ENCODE peak calls at places on chromosomes 11 and 22, in eight cellular contexts. O is Caco-2, T is MM.1S, E is AG10803, U is retinal pigment epithelial cell, K is gastrocnemius medialis, Z is upper lobe of left lung, H is PC-9. P is an unnamed sample.

GRCh38 chr22:43819691-43820670 is 7.9 kb upstream of the EFCAB6 start:
- DNase-seq in O (no peak), T (no peak), E (no peak), U (no peak), K (no peak), Z (no peak), H (no peak), P (no peak)

GRCh38 chr11:62930157-62930556 is 9.0 kb upstream of the CHRM1 start:
- DNase-seq in O (no peak), T (no peak), E (no peak), U (no peak), K (no peak), Z (no peak), H (no peak), P (no peak)

GRCh38 chr11:102626686-102627085 is 1.6 kb upstream of the MMP20 start:
- DNase-seq in O (no peak), T (no peak), E (peak), U (no peak), K (no peak), Z (no peak), H (no peak), P (no peak)

GRCh38 chr11:783581-784015 is 6.3 kb downstream of the CEND1 start:
- DNase-seq in O (peak), T (no peak), E (peak), U (peak), K (peak), Z (peak), H (no peak), P (peak)

GRCh38 chr11:58776891-58777451 is 45.2 kb upstream of the GLYAT start:
- DNase-seq in O (no peak), T (no peak), E (no peak), U (no peak), K (no peak), Z (no peak), H (no peak), P (no peak)

GRCh38 chr11:66006134-66006890 is 4.0 kb downstream of the BANF1 start:
- DNase-seq in O (no peak), T (no peak), E (no peak), U (no peak), K (no peak), Z (no peak), H (no peak), P (no peak)

GRCh38 chr11:129323896-129324522 is 51.6 kb upstream of the BARX2 start:
- DNase-seq in O (peak), T (no peak), E (peak), U (no peak), K (peak), Z (no peak), H (peak), P (no peak)

GRCh38 chr11:64887757-64888405 is 9.5 kb upstream of the EHD1 start:
- DNase-seq in O (peak), T (peak), E (peak), U (no peak), K (peak), Z (peak), H (no peak), P (peak)

GRCh38 chr11:115931684-115932083 is 427.5 kb upstream of the CADM1 start:
- DNase-seq in O (no peak), T (no peak), E (no peak), U (no peak), K (no peak), Z (no peak), H (no peak), P (no peak)

GRCh38 chr11:106399075-106399500 is 321.6 kb downstream of the AASDHPPT start:
- DNase-seq in O (no peak), T (no peak), E (peak), U (peak), K (peak), Z (no peak), H (peak), P (no peak)

GRCh38 chr11:69267395-69267805 is 26.6 kb upstream of the MYEOV start:
- DNase-seq in O (no peak), T (no peak), E (no peak), U (no peak), K (no peak), Z (no peak), H (no peak), P (no peak)

GRCh38 chr11:126917531-126918204 is 82.9 kb downstream of the KIRREL3 start:
- DNase-seq in O (no peak), T (no peak), E (peak), U (peak), K (no peak), Z (no peak), H (peak), P (no peak)

GRCh38 chr11:132008872-132009271 is 638.5 kb downstream of the NTM start:
- DNase-seq in O (no peak), T (no peak), E (no peak), U (no peak), K (no peak), Z (no peak), H (no peak), P (no peak)

GRCh38 chr11:34840736-34841386 is 75.3 kb downstream of the APIP start:
- DNase-seq in O (no peak), T (peak), E (peak), U (no peak), K (no peak), Z (no peak), H (peak), P (no peak)

GRCh38 chr11:45560153-45560934 is 105.1 kb downstream of the CHST1 start:
- DNase-seq in O (no peak), T (no peak), E (no peak), U (no peak), K (peak), Z (no peak), H (no peak), P (no peak)

GRCh38 chr11:134476435-134477021 is 64.5 kb upstream of the B3GAT1 start:
- DNase-seq in O (peak), T (no peak), E (no peak), U (no peak), K (no peak), Z (no peak), H (no peak), P (no peak)

GRCh38 chr11:10979529-10979928 is 121.7 kb upstream of the ZBED5 start:
- DNase-seq in O (no peak), T (no peak), E (no peak), U (no peak), K (no peak), Z (no peak), H (no peak), P (no peak)

GRCh38 chr22:38305481-38306448 is 11.5 kb downstream of the CSNK1E start:
- DNase-seq in O (no peak), T (peak), E (no peak), U (no peak), K (no peak), Z (no peak), H (peak), P (no peak)

GRCh38 chr11:27319065-27319464 is 44.0 kb downstream of the CCDC34 start:
- DNase-seq in O (no peak), T (peak), E (peak), U (no peak), K (no peak), Z (no peak), H (peak), P (no peak)

GRCh38 chr22:36246718-36247117 is 6.2 kb upstream of the APOL1 start:
- DNase-seq in O (no peak), T (no peak), E (no peak), U (no peak), K (no peak), Z (no peak), H (no peak), P (no peak)

GRCh38 chr11:63919267-63920125 is 2.5 kb upstream of the RCOR2 start:
- DNase-seq in O (no peak), T (no peak), E (no peak), U (no peak), K (no peak), Z (peak), H (peak), P (no peak)

GRCh38 chr11:111602865-111603632 is 800 bp downstream of the SIK2 start:
- DNase-seq in O (peak), T (peak), E (peak), U (no peak), K (no peak), Z (peak), H (peak), P (no peak)

GRCh38 chr22:22558972-22559603 is at the start of gene PRAME:
- DNase-seq in O (peak), T (peak), E (peak), U (no peak), K (no peak), Z (peak), H (no peak), P (peak)

GRCh38 chr11:10727259-10727851 is 23.7 kb upstream of the CTR9 start:
- DNase-seq in O (no peak), T (no peak), E (peak), U (no peak), K (no peak), Z (no peak), H (no peak), P (no peak)

GRCh38 chr11:129861702-129862107 is 33.7 kb downstream of the NFRKB start:
- DNase-seq in O (peak), T (no peak), E (peak), U (peak), K (no peak), Z (no peak), H (peak), P (no peak)

GRCh38 chr22:44479662-44480061 is 18.4 kb downstream of the RTL6 start:
- DNase-seq in O (no peak), T (no peak), E (no peak), U (no peak), K (no peak), Z (no peak), H (no peak), P (no peak)

GRCh38 chr11:102494216-102494615 is 36.3 kb downstream of the MMP7 start:
- DNase-seq in O (peak), T (no peak), E (peak), U (peak), K (no peak), Z (no peak), H (peak), P (no peak)

GRCh38 chr11:67374571-67375276 is 1.3 kb upstream of the CLCF1 start:
- DNase-seq in O (no peak), T (no peak), E (peak), U (no peak), K (no peak), Z (no peak), H (peak), P (no peak)

GRCh38 chr11:10122337-10123197 is 171.5 kb downstream of the SBF2 start:
- DNase-seq in O (no peak), T (no peak), E (peak), U (peak), K (no peak), Z (no peak), H (peak), P (no peak)

GRCh38 chr11:86108146-86108545 is 39.3 kb upstream of the PICALM start:
- DNase-seq in O (no peak), T (no peak), E (no peak), U (no peak), K (no peak), Z (no peak), H (no peak), P (no peak)

GRCh38 chr22:44353063-44353440 is 40.3 kb upstream of the SHISAL1 start:
- DNase-seq in O (no peak), T (no peak), E (no peak), U (no peak), K (no peak), Z (no peak), H (no peak), P (no peak)

GRCh38 chr11:120168108-120168959 is 30.4 kb upstream of the TRIM29 start:
- DNase-seq in O (peak), T (no peak), E (no peak), U (no peak), K (no peak), Z (no peak), H (peak), P (no peak)

GRCh38 chr11:113436672-113437252 is 38.4 kb downstream of the DRD2 start:
- DNase-seq in O (no peak), T (no peak), E (no peak), U (no peak), K (no peak), Z (no peak), H (no peak), P (no peak)

GRCh38 chr22:17429516-17429915 is 60.3 kb downstream of the CECR2 start:
- DNase-seq in O (no peak), T (no peak), E (no peak), U (no peak), K (no peak), Z (no peak), H (no peak), P (no peak)

GRCh38 chr11:43947003-43947500 is 4.6 kb downstream of the C11orf96 start:
- DNase-seq in O (no peak), T (peak), E (peak), U (no peak), K (no peak), Z (peak), H (no peak), P (no peak)
- TF ChIP-seq CTCF in O (peak), T (peak), E (peak), U (peak), K (no peak), Z (peak), H (no peak), P (peak)

GRCh38 chr22:19754701-19755144 is 5.9 kb upstream of the TBX1 start:
- DNase-seq in O (no peak), T (no peak), E (no peak), U (no peak), K (no peak), Z (peak), H (no peak), P (no peak)

GRCh38 chr22:19757140-19757984 is 3.2 kb upstream of the TBX1 start:
- DNase-seq in O (no peak), T (peak), E (no peak), U (no peak), K (no peak), Z (peak), H (no peak), P (no peak)

GRCh38 chr22:19755145-19755710 is 5.3 kb upstream of the TBX1 start:
- DNase-seq in O (no peak), T (no peak), E (no peak), U (no peak), K (no peak), Z (peak), H (no peak), P (no peak)

GRCh38 chr22:19756288-19757128 is 4.1 kb upstream of the TBX1 start:
- DNase-seq in O (peak), T (peak), E (no peak), U (no peak), K (no peak), Z (peak), H (no peak), P (no peak)

DNA sequence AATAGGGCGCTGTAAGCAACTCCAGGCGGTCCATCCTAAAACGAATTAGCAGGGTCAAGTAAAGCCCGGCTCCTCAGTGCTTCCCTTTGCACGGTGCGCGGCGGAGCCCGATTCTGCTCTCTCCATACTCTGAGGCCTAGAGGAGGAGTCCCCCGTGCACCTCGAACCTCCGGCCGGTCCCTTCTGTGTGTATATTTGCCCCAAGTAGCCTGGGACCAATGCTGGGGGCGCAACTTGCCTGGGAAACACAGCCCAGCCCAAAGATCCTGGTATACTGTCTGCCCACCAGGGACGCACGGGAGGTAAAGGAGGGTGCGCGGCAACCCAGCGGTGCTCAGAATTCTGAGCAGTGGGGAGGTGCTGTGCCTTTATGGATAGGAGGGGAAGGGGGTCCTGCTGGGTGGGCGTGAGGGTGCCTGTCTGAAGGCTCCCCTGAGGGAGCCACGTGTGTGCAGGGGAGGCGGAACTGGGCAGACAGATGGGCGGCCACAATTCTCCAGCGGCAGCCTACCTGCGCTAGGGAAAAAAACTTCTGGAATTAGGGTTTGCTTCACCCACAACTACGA is 4.8 kb upstream of the TBX1 start:
- DNase-seq in O (no peak), T (no peak), E (no peak), U (no peak), K (no peak), Z (no peak), H (no peak), P (no peak)
- TF ChIP-seq CTCF in O (no peak), T (no peak), E (no peak), U (peak), K (no peak), Z (no peak), H (no peak), P (no peak)

DNA sequence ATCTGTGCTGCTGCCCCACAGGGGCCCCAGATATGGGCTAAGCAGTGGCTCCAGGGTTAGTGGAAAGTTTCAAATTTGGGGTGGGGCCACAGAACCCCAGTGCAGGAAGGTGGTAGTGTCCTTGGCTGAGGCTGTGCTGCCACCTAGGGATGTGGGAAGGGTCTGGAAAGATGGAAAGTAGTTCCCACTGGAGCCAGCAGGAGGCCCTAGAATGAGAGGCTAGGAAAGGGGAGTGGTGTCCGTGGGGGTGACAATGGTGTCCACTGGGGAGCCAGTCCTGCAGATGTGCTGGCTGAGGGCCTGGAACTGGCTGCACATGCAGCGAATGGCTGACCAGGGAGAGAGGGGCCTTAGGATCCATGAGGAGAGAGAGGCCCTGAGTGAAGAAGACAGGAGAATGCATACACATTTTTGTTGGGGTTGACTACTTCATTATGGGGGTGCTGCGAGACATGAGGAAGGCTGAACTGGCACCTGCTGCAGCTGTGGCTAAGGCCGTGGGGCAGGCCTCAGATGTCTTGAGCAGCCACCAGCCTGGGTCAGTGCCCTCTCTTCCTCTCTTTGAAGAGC is 21.1 kb downstream of the RFPL3 start:
- DNase-seq in O (peak), T (no peak), E (peak), U (no peak), K (no peak), Z (no peak), H (peak), P (no peak)
- TF ChIP-seq CTCF in O (peak), T (peak), E (peak), U (peak), K (no peak), Z (peak), H (peak), P (peak)

GRCh38 chr11:83881428-83881827 is 595.3 kb upstream of the CCDC90B start:
- DNase-seq in O (no peak), T (no peak), E (no peak), U (no peak), K (no peak), Z (no peak), H (no peak), P (no peak)
- TF ChIP-seq CTCF in O (peak), T (no peak), E (no peak), U (peak), K (no peak), Z (no peak), H (no peak), P (no peak)

GRCh38 chr11:43573233-43573632 is 107.3 kb upstream of the HSD17B12 start:
- DNase-seq in O (no peak), T (peak), E (no peak), U (no peak), K (no peak), Z (no peak), H (no peak), P (no peak)
- TF ChIP-seq CTCF in O (peak), T (peak), E (peak), U (peak), K (no peak), Z (no peak), H (peak), P (peak)

GRCh38 chr11:61384271-61385242 is 7.8 kb upstream of the TMEM216 start:
- DNase-seq in O (no peak), T (no peak), E (no peak), U (no peak), K (no peak), Z (no peak), H (no peak), P (no peak)
- TF ChIP-seq CTCF in O (peak), T (peak), E (peak), U (peak), K (no peak), Z (no peak), H (no peak), P (peak)

GRCh38 chr11:57338152-57338551 is at the start of gene P2RX3:
- DNase-seq in O (no peak), T (no peak), E (no peak), U (no peak), K (no peak), Z (no peak), H (no peak), P (no peak)

GRCh38 chr11:57335023-57335342 is 709 bp downstream of the SSRP1 start:
- DNase-seq in O (no peak), T (no peak), E (no peak), U (no peak), K (no peak), Z (no peak), H (no peak), P (no peak)

GRCh38 chr11:57332694-57333440 is 2.8 kb downstream of the SSRP1 start:
- DNase-seq in O (no peak), T (no peak), E (no peak), U (no peak), K (no peak), Z (no peak), H (no peak), P (no peak)

GRCh38 chr11:57336111-57336666 is 497 bp upstream of the SSRP1 start:
- DNase-seq in O (no peak), T (no peak), E (no peak), U (no peak), K (no peak), Z (no peak), H (no peak), P (no peak)

GRCh38 chr11:57335343-57336110 is at the start of gene SSRP1:
- DNase-seq in O (peak), T (peak), E (peak), U (no peak), K (peak), Z (peak), H (peak), P (peak)
- TF ChIP-seq CTCF in O (no peak), T (peak), E (no peak), U (no peak), K (no peak), Z (no peak), H (no peak), P (no peak)

GRCh38 chr11:122099345-122100045 is 16.5 kb downstream of the BLID start:
- DNase-seq in O (no peak), T (no peak), E (peak), U (no peak), K (peak), Z (no peak), H (no peak), P (no peak)

GRCh38 chr11:122100222-122101080 is 15.6 kb downstream of the BLID start:
- DNase-seq in O (no peak), T (no peak), E (peak), U (no peak), K (peak), Z (peak), H (no peak), P (no peak)

GRCh38 chr11:122102426-122102825 is 13.6 kb downstream of the BLID start:
- DNase-seq in O (no peak), T (no peak), E (no peak), U (no peak), K (no peak), Z (no peak), H (no peak), P (no peak)

GRCh38 chr11:122103366-122103765 is 12.6 kb downstream of the BLID start:
- DNase-seq in O (no peak), T (no peak), E (peak), U (no peak), K (no peak), Z (no peak), H (no peak), P (no peak)

DNA sequence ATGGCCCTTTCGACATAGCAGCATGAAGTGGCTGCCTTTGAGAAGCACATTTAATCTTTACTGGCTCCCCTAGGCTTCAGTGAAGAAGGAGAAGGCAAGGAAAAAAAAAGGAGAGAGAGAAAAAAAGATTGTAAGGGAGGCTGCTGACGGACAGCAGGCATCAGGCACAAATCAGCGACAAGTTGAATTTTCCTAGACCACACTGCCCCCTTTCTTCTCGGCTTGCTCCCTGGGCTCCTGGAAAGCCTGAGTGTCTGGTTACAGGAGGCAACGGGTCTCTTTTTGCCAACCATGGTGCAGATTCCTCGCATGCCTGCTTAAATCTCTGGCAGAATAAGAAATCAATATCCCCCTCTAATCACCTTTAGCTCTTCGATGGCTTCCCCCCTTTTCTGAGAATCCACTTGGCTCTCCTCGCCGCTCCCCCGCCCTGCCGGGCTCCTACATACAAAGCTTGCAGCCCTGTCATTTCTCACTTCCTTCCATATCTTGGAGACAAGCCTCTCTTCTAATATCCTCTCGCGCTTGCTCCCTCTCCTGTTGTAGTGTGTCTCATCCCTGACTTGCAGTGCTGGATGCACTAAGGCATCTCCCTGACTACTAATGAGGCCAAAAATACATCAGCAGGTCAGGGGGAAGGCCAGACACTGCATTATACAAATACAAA is 14.3 kb downstream of the BLID start:
- DNase-seq in O (no peak), T (no peak), E (peak), U (peak), K (peak), Z (peak), H (no peak), P (no peak)
- TF ChIP-seq CTCF in O (peak), T (no peak), E (peak), U (peak), K (peak), Z (peak), H (no peak), P (peak)

P was measured in D721Med.